ENCODE peak calls at places on chromosomes 6 and 20, in nine cellular contexts. One of them, this sample, is unnamed.

GRCh38 chr6:11427827-11428245 is 109.7 kb upstream of the TMEM170B start:
- DNase-seq in GM04504: no peak
- DNase-seq in fibroblast of the conjunctiva: no peak
- DNase-seq in NCI-H2081: no peak
- DNase-seq in GM13977: no peak
- DNase-seq in right lobe of liver: no peak
- DNase-seq in fibroblast of the aortic adventitia: no peak
- DNase-seq in activated CD4-positive, alpha-beta memory T cell treated with anti-CD3 and anti-CD28 coated beads, Interleukin-2, amount 10 ng/mL, durations not matched to agents 7 days and 5 days: no peak
- DNase-seq in SHP77: no peak
- DNase-seq in this sample: peak; percentile 54

GRCh38 chr20:48635791-48636267 is 192.0 kb downstream of the PREX1 start:
- DNase-seq in GM04504: no peak
- DNase-seq in fibroblast of the conjunctiva: no peak
- DNase-seq in NCI-H2081: peak; percentile 39
- DNase-seq in GM13977: peak; percentile 92
- DNase-seq in right lobe of liver: peak; percentile 69
- DNase-seq in fibroblast of the aortic adventitia: peak; percentile 46
- DNase-seq in activated CD4-positive, alpha-beta memory T cell treated with anti-CD3 and anti-CD28 coated beads, Interleukin-2, amount 10 ng/mL, durations not matched to agents 7 days and 5 days: peak; percentile 74
- DNase-seq in SHP77: peak; percentile 76
- DNase-seq in this sample: peak; percentile 50

GRCh38 chr6:33958208-33958862 is 154.5 kb upstream of the MLN start:
- DNase-seq in GM04504: no peak
- DNase-seq in fibroblast of the conjunctiva: no peak
- DNase-seq in NCI-H2081: peak; percentile 28
- DNase-seq in GM13977: no peak
- DNase-seq in right lobe of liver: no peak
- DNase-seq in fibroblast of the aortic adventitia: no peak
- DNase-seq in activated CD4-positive, alpha-beta memory T cell treated with anti-CD3 and anti-CD28 coated beads, Interleukin-2, amount 10 ng/mL, durations not matched to agents 7 days and 5 days: no peak
- DNase-seq in SHP77: no peak
- DNase-seq in this sample: no peak

GRCh38 chr20:24980321-24981053 is 12.1 kb downstream of the APMAP start:
- DNase-seq in GM04504: no peak
- DNase-seq in fibroblast of the conjunctiva: no peak
- DNase-seq in NCI-H2081: no peak
- DNase-seq in GM13977: no peak
- DNase-seq in right lobe of liver: no peak
- DNase-seq in fibroblast of the aortic adventitia: no peak
- DNase-seq in activated CD4-positive, alpha-beta memory T cell treated with anti-CD3 and anti-CD28 coated beads, Interleukin-2, amount 10 ng/mL, durations not matched to agents 7 days and 5 days: peak; percentile 12
- DNase-seq in SHP77: no peak
- DNase-seq in this sample: no peak

GRCh38 chr6:150527100-150527499 is 72.6 kb upstream of the PLEKHG1 start:
- DNase-seq in GM04504: peak; percentile 7
- DNase-seq in fibroblast of the conjunctiva: no peak
- DNase-seq in NCI-H2081: no peak
- DNase-seq in GM13977: no peak
- DNase-seq in right lobe of liver: no peak
- DNase-seq in fibroblast of the aortic adventitia: no peak
- DNase-seq in activated CD4-positive, alpha-beta memory T cell treated with anti-CD3 and anti-CD28 coated beads, Interleukin-2, amount 10 ng/mL, durations not matched to agents 7 days and 5 days: no peak
- DNase-seq in SHP77: no peak
- DNase-seq in this sample: peak; percentile 26

GRCh38 chr6:157143171-157143884 is 180.0 kb downstream of the TMEM242 start:
- DNase-seq in GM04504: peak; percentile 31
- DNase-seq in fibroblast of the conjunctiva: peak; percentile 58
- DNase-seq in NCI-H2081: peak; percentile 30
- DNase-seq in GM13977: no peak
- DNase-seq in right lobe of liver: no peak
- DNase-seq in fibroblast of the aortic adventitia: peak; percentile 99
- DNase-seq in activated CD4-positive, alpha-beta memory T cell treated with anti-CD3 and anti-CD28 coated beads, Interleukin-2, amount 10 ng/mL, durations not matched to agents 7 days and 5 days: peak; percentile 42
- DNase-seq in SHP77: no peak
- DNase-seq in this sample: peak; percentile 87

GRCh38 chr6:26439552-26440125 is 665 bp upstream of the BTN3A3 start:
- DNase-seq in GM04504: no peak
- DNase-seq in fibroblast of the conjunctiva: no peak
- DNase-seq in NCI-H2081: no peak
- DNase-seq in GM13977: peak; percentile 10
- DNase-seq in right lobe of liver: no peak
- DNase-seq in fibroblast of the aortic adventitia: no peak
- DNase-seq in activated CD4-positive, alpha-beta memory T cell treated with anti-CD3 and anti-CD28 coated beads, Interleukin-2, amount 10 ng/mL, durations not matched to agents 7 days and 5 days: no peak
- DNase-seq in SHP77: no peak
- DNase-seq in this sample: no peak

GRCh38 chr20:17854307-17854903 is 114.2 kb downstream of the SNX5 start:
- DNase-seq in GM04504: no peak
- DNase-seq in fibroblast of the conjunctiva: no peak
- DNase-seq in NCI-H2081: no peak
- DNase-seq in GM13977: no peak
- DNase-seq in right lobe of liver: peak; percentile 79
- DNase-seq in fibroblast of the aortic adventitia: peak; percentile 51
- DNase-seq in activated CD4-positive, alpha-beta memory T cell treated with anti-CD3 and anti-CD28 coated beads, Interleukin-2, amount 10 ng/mL, durations not matched to agents 7 days and 5 days: no peak
- DNase-seq in SHP77: peak; percentile 22
- DNase-seq in this sample: peak; percentile 45

GRCh38 chr6:165760126-165760802 is 97.2 kb upstream of the PDE10A start:
- DNase-seq in GM04504: no peak
- DNase-seq in fibroblast of the conjunctiva: no peak
- DNase-seq in NCI-H2081: no peak
- DNase-seq in GM13977: no peak
- DNase-seq in right lobe of liver: no peak
- DNase-seq in fibroblast of the aortic adventitia: no peak
- DNase-seq in activated CD4-positive, alpha-beta memory T cell treated with anti-CD3 and anti-CD28 coated beads, Interleukin-2, amount 10 ng/mL, durations not matched to agents 7 days and 5 days: no peak
- DNase-seq in SHP77: no peak
- DNase-seq in this sample: no peak

GRCh38 chr20:35828434-35828833 is 56.6 kb downstream of the PHF20 start:
- DNase-seq in GM04504: no peak
- DNase-seq in fibroblast of the conjunctiva: no peak
- DNase-seq in NCI-H2081: no peak
- DNase-seq in GM13977: no peak
- DNase-seq in right lobe of liver: peak; percentile 60
- DNase-seq in fibroblast of the aortic adventitia: no peak
- DNase-seq in activated CD4-positive, alpha-beta memory T cell treated with anti-CD3 and anti-CD28 coated beads, Interleukin-2, amount 10 ng/mL, durations not matched to agents 7 days and 5 days: no peak
- DNase-seq in SHP77: no peak
- DNase-seq in this sample: peak; percentile 18

GRCh38 chr6:163180874-163181541 is 233.5 kb upstream of the QKI start:
- DNase-seq in GM04504: peak; percentile 6
- DNase-seq in fibroblast of the conjunctiva: peak; percentile 59
- DNase-seq in NCI-H2081: no peak
- DNase-seq in GM13977: peak; percentile 38
- DNase-seq in right lobe of liver: peak; percentile 89
- DNase-seq in fibroblast of the aortic adventitia: peak; percentile 49
- DNase-seq in activated CD4-positive, alpha-beta memory T cell treated with anti-CD3 and anti-CD28 coated beads, Interleukin-2, amount 10 ng/mL, durations not matched to agents 7 days and 5 days: no peak
- DNase-seq in SHP77: no peak
- DNase-seq in this sample: peak; percentile 68

GRCh38 chr20:22617160-22617559 is 32.8 kb upstream of the FOXA2 start:
- DNase-seq in GM04504: no peak
- DNase-seq in fibroblast of the conjunctiva: no peak
- DNase-seq in NCI-H2081: no peak
- DNase-seq in GM13977: no peak
- DNase-seq in right lobe of liver: no peak
- DNase-seq in fibroblast of the aortic adventitia: peak; percentile 0
- DNase-seq in activated CD4-positive, alpha-beta memory T cell treated with anti-CD3 and anti-CD28 coated beads, Interleukin-2, amount 10 ng/mL, durations not matched to agents 7 days and 5 days: no peak
- DNase-seq in SHP77: no peak
- DNase-seq in this sample: no peak

GRCh38 chr20:63443606-63444395 is 28.7 kb downstream of the KCNQ2 start:
- DNase-seq in GM04504: no peak
- DNase-seq in fibroblast of the conjunctiva: no peak
- DNase-seq in NCI-H2081: no peak
- DNase-seq in GM13977: no peak
- DNase-seq in right lobe of liver: no peak
- DNase-seq in fibroblast of the aortic adventitia: no peak
- DNase-seq in activated CD4-positive, alpha-beta memory T cell treated with anti-CD3 and anti-CD28 coated beads, Interleukin-2, amount 10 ng/mL, durations not matched to agents 7 days and 5 days: no peak
- DNase-seq in SHP77: no peak
- DNase-seq in this sample: no peak

GRCh38 chr6:30259140-30260035 is 46.2 kb upstream of the TRIM26 start:
- DNase-seq in GM04504: peak; percentile 54
- DNase-seq in fibroblast of the conjunctiva: peak; percentile 63
- DNase-seq in NCI-H2081: peak; percentile 80
- DNase-seq in GM13977: peak; percentile 88
- DNase-seq in right lobe of liver: peak; percentile 70
- DNase-seq in fibroblast of the aortic adventitia: peak; percentile 79
- DNase-seq in activated CD4-positive, alpha-beta memory T cell treated with anti-CD3 and anti-CD28 coated beads, Interleukin-2, amount 10 ng/mL, durations not matched to agents 7 days and 5 days: peak; percentile 73
- DNase-seq in SHP77: no peak
- DNase-seq in this sample: peak; percentile 73

GRCh38 chr20:50992733-50993457 is 30.0 kb downstream of the KCNG1 start:
- DNase-seq in GM04504: peak; percentile 24
- DNase-seq in fibroblast of the conjunctiva: peak; percentile 45
- DNase-seq in NCI-H2081: peak; percentile 40
- DNase-seq in GM13977: peak; percentile 62
- DNase-seq in right lobe of liver: no peak
- DNase-seq in fibroblast of the aortic adventitia: peak; percentile 76
- DNase-seq in activated CD4-positive, alpha-beta memory T cell treated with anti-CD3 and anti-CD28 coated beads, Interleukin-2, amount 10 ng/mL, durations not matched to agents 7 days and 5 days: peak; percentile 51
- DNase-seq in SHP77: peak; percentile 49
- DNase-seq in this sample: peak; percentile 74

GRCh38 chr6:39303425-39304153 is 10.6 kb downstream of the KCNK17 start:
- DNase-seq in GM04504: no peak
- DNase-seq in fibroblast of the conjunctiva: no peak
- DNase-seq in NCI-H2081: no peak
- DNase-seq in GM13977: no peak
- DNase-seq in right lobe of liver: no peak
- DNase-seq in fibroblast of the aortic adventitia: no peak
- DNase-seq in activated CD4-positive, alpha-beta memory T cell treated with anti-CD3 and anti-CD28 coated beads, Interleukin-2, amount 10 ng/mL, durations not matched to agents 7 days and 5 days: no peak
- DNase-seq in SHP77: no peak
- DNase-seq in this sample: no peak

GRCh38 chr6:45650527-45651135 is 272.9 kb upstream of the SUPT3H start:
- DNase-seq in GM04504: peak; percentile 80
- DNase-seq in fibroblast of the conjunctiva: peak; percentile 17
- DNase-seq in NCI-H2081: no peak
- DNase-seq in GM13977: no peak
- DNase-seq in right lobe of liver: no peak
- DNase-seq in fibroblast of the aortic adventitia: peak; percentile 84
- DNase-seq in activated CD4-positive, alpha-beta memory T cell treated with anti-CD3 and anti-CD28 coated beads, Interleukin-2, amount 10 ng/mL, durations not matched to agents 7 days and 5 days: no peak
- DNase-seq in SHP77: no peak
- DNase-seq in this sample: peak; percentile 96

This sample was measured in astrocyte of the spinal cord.